ENCODE peak calls at places on chromosomes 16 and 17, in four cellular contexts. M is hippocampal formation, V is left cardiac atrium, J is colonic mucosa. A is an unnamed sample.

GRCh38 chr16:85798901-85799496 is 345 bp downstream of the EMC8 start:
- DNase-seq in V (peak), J (peak), M (no peak), A (no peak)

GRCh38 chr16:3171855-3172593 is 16.0 kb upstream of the OR1F1 start:
- DNase-seq in V (no peak), J (no peak), M (no peak), A (no peak)

GRCh38 chr17:57092171-57092570 is 7.1 kb downstream of the AKAP1 start:
- DNase-seq in M (no peak), V (no peak), J (no peak), A (peak)

GRCh38 chr17:37570527-37571093 is 38.6 kb downstream of the SYNRG start:
- DNase-seq in J (peak), V (peak), M (no peak), A (peak)

GRCh38 chr17:55116440-55116914 is 147.9 kb downstream of the STXBP4 start:
- DNase-seq in V (no peak), M (no peak), J (no peak), A (no peak)

GRCh38 chr17:80474231-80474932 is 2.0 kb downstream of the NPTX1 start:
- DNase-seq in M (peak), J (no peak), V (no peak), A (peak)

GRCh38 chr16:30983289-30983889 is 1.6 kb upstream of the HSD3B7 start:
- DNase-seq in V (no peak), M (no peak), J (no peak), A (no peak)

GRCh38 chr17:20116683-20117309 is 107.6 kb downstream of the SPECC1 start:
- DNase-seq in V (peak), M (peak), J (peak), A (peak)

GRCh38 chr17:45293413-45294211 is 23.2 kb downstream of the MAP3K14 start:
- DNase-seq in M (peak), V (peak), J (peak), A (peak)

GRCh38 chr17:81337449-81337848 is 42.3 kb upstream of the SLC38A10 start:
- DNase-seq in J (peak), V (no peak), M (no peak), A (no peak)

GRCh38 chr16:8590161-8590688 is at the start of gene TMEM114:
- DNase-seq in J (no peak), M (no peak), V (no peak), A (no peak)

GRCh38 chr17:21418446-21419298 is 42.5 kb downstream of the KCNJ12 start:
- DNase-seq in M (no peak), J (no peak), V (peak), A (no peak)

GRCh38 chr17:34235389-34236028 is 19.6 kb upstream of the CCL2 start:
- DNase-seq in M (no peak), V (peak), J (peak), A (peak)